ENCODE peak calls at places on chromosomes 5 and 9, in four cellular contexts. J is HepG2, R is A549, O is K562. T is an unnamed sample.

GRCh38 chr5:150190503-150190973 is 676 bp downstream of the SLC6A7 start:
- DNase-seq in J (no peak), R (no peak), O (no peak), T (no peak)

GRCh38 chr5:133368009-133368408 is 244.3 kb downstream of the FSTL4 start:
- DNase-seq in J (no peak), R (no peak), O (no peak), T (no peak)

GRCh38 chr5:42487821-42488220 is 64.6 kb downstream of the GHR start:
- DNase-seq in J (no peak), R (no peak), O (no peak), T (no peak)

GRCh38 chr5:2762744-2763532 is 11.5 kb upstream of the IRX2 start:
- DNase-seq in J (no peak), R (no peak), O (no peak), T (no peak)

GRCh38 chr9:129398101-129398795 is 220.2 kb upstream of the IER5L start:
- DNase-seq in J (no peak), R (no peak), O (no peak), T (no peak)

GRCh38 chr9:76662476-76663281 is 101.6 kb upstream of the PCA3 start:
- DNase-seq in J (no peak), R (no peak), O (no peak), T (no peak)

GRCh38 chr9:16154570-16155078 is 601.8 kb downstream of the CCDC171 start:
- DNase-seq in J (no peak), R (peak; percentile 27), O (peak; percentile 15), T (peak; percentile 79)

GRCh38 chr5:119840175-119840574 is 210.8 kb downstream of the FAM170A start:
- DNase-seq in J (no peak), R (no peak), O (no peak), T (no peak)

GRCh38 chr5:10632110-10632903 is 68.4 kb downstream of the ANKRD33B start:
- DNase-seq in J (no peak), R (no peak), O (no peak), T (no peak)

GRCh38 chr5:144971067-144971850 is 800.6 kb downstream of the KCTD16 start:
- DNase-seq in J (no peak), R (no peak), O (no peak), T (no peak)

GRCh38 chr9:110260911-110261310 is 4.6 kb upstream of the TXN start:
- DNase-seq in J (no peak), R (no peak), O (no peak), T (no peak)

GRCh38 chr9:89428222-89428761 is 69.6 kb downstream of the SEMA4D start:
- DNase-seq in J (no peak), R (no peak), O (no peak), T (no peak)
- TF ChIP-seq HMGXB4 in J (no peak), R (no peak), O (no peak), T (no peak)

GRCh38 chr9:34328983-34329832 is at the start of the genes KIF24 and NUDT2:
- DNase-seq in J (peak; percentile 100), R (peak; percentile 100), O (peak; percentile 93), T (peak; percentile 97)

GRCh38 chr9:34332370-34332964 is 3.1 kb downstream of the NUDT2 start:
- DNase-seq in J (peak; percentile 60), R (peak; percentile 67), O (peak; percentile 14), T (no peak)

GRCh38 chr9:34326690-34327089 is 2.4 kb downstream of the KIF24 start:
- DNase-seq in J (no peak), R (no peak), O (no peak), T (no peak)

GRCh38 chr9:34331191-34331590 is 1.8 kb downstream of the NUDT2 start:
- DNase-seq in J (no peak), R (no peak), O (no peak), T (no peak)

GRCh38 chr9:34328500-34328982 is 527 bp downstream of the KIF24 start:
- DNase-seq in J (no peak), R (no peak), O (peak; percentile 26), T (no peak)
- TF ChIP-seq NR3C1 in J (no peak), R (no peak), O (no peak), T (no peak)

DNA sequence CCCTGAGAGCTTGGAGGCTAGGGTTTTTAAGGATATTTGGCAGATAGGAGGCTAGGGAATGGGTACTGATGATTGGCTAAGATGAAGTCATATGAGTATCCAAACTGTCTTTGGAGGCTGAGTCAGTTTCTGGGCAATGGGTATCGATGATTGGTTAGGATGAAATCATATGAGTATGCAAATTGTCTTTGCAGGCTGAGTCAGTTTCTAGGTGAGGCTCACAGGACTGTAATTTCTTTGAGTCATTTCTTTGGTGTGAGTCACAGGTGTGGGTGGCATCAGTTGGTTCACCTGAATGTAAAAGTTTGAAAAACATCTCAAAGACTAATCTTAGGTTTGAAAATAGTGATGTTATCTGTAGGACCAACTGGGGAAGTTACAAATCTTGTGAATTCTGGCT is 1068.0 kb downstream of the NR2F1-AS1 start:
- DNase-seq in J (no peak), R (peak; percentile 7), O (no peak), T (no peak)
- TF ChIP-seq HMGXB4 in J (no peak), R (no peak), O (no peak), T (no peak)

DNA sequence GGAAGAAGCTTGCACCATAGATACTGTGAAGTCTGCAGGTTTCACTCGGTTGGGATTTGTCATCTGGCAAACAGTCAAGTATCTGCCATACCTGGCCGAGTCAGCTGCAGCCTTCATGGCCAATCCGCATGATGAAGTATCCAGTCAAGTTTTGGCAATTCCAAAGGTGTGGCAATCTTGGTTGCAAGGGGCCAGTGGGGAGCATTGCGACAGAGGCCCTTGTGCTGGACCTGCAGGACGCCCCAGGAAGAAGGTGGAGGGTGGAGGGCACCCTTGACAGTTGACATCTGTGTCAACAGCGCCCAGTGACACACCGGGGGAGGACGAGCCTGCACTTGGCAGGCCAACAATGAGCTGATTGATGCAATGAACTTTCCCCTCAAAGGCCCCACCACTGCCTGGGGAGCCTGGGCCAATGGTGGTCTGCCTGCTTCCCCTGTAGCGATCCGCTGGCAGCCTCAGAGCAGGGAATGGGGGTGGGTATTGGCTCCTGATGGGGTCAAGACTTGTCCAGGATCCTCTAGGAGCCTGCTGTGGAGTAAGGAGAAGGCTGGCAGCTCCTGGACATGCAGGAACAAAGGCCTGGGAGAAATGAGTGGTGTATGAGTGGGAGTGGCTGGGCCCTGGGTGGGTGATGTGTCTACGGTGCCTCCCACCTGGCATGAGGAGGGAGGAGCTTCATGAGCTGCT is 122.8 kb upstream of the PITX1 start:
- DNase-seq in J (peak; percentile 98), R (no peak), O (no peak), T (no peak)
- TF ChIP-seq NR3C1 in J (no peak), R (no peak), O (no peak), T (no peak)